ENCODE peak calls at places on chromosomes 16 and 17, in six cellular contexts. Y, O, C, J, Q and M are unnamed samples.

GRCh38 chr17:40563371-40564052 is 1.8 kb downstream of the CCR7 start:
- DNase-seq in Y (no peak), O (no peak), C (no peak), J (peak; percentile 81), Q (no peak), M (no peak)

GRCh38 chr17:956905-957304 is 22.7 kb downstream of the NXN start:
- DNase-seq in Y (no peak), O (no peak), C (no peak), J (no peak), Q (peak; percentile 70), M (no peak)

GRCh38 chr17:68519911-68520310 is 7.7 kb downstream of the PRKAR1A start:
- DNase-seq in Y (no peak), O (no peak), C (peak; percentile 59), J (no peak), Q (no peak), M (no peak)

GRCh38 chr17:64648234-64648633 is 13.9 kb downstream of the SMURF2 start:
- DNase-seq in Y (no peak), O (no peak), C (no peak), J (no peak), Q (no peak), M (no peak)

GRCh38 chr16:85402910-85403692 is 210.0 kb upstream of the GSE1 start:
- DNase-seq in Y (no peak), O (peak; percentile 31), C (peak; percentile 85), J (peak; percentile 82), Q (no peak), M (no peak)

GRCh38 chr17:80596760-80597608 is 52.3 kb downstream of the RPTOR start:
- DNase-seq in Y (no peak), O (no peak), C (no peak), J (peak; percentile 57), Q (no peak), M (no peak)

GRCh38 chr16:21036471-21036870 is 114.2 kb downstream of the DNAH3 start:
- DNase-seq in Y (no peak), O (no peak), C (no peak), J (no peak), Q (no peak), M (no peak)

GRCh38 chr16:23131841-23132576 is 17.2 kb downstream of the USP31 start:
- DNase-seq in Y (no peak), O (no peak), C (peak; percentile 48), J (no peak), Q (no peak), M (no peak)

GRCh38 chr16:89721644-89722391 is 481 bp downstream of the ZNF276 start:
- DNase-seq in Y (peak; percentile 81), O (peak; percentile 34), C (peak; percentile 60), J (peak; percentile 92), Q (peak; percentile 56), M (no peak)

GRCh38 chr17:21042434-21043295 is at the start of gene USP22:
- DNase-seq in Y (peak; percentile 96), O (no peak), C (no peak), J (no peak), Q (no peak), M (no peak)

GRCh38 chr16:58501242-58502131 is 1.5 kb downstream of the NDRG4 start:
- DNase-seq in Y (peak; percentile 59), O (no peak), C (no peak), J (peak; percentile 57), Q (no peak), M (no peak)

GRCh38 chr17:28178800-28179199 is 136.3 kb downstream of the NLK start:
- DNase-seq in Y (no peak), O (no peak), C (no peak), J (no peak), Q (no peak), M (no peak)

GRCh38 chr17:17498606-17499301 is 2.6 kb upstream of the RASD1 start:
- DNase-seq in Y (peak; percentile 49), O (no peak), C (no peak), J (no peak), Q (no peak), M (no peak)

GRCh38 chr17:64091116-64091515 is 38.8 kb downstream of the ERN1 start:
- DNase-seq in Y (no peak), O (no peak), C (peak; percentile 28), J (no peak), Q (no peak), M (no peak)

GRCh38 chr16:26651464-26651863 is 415.3 kb upstream of the C16orf82 start:
- DNase-seq in Y (no peak), O (no peak), C (no peak), J (no peak), Q (no peak), M (no peak)

GRCh38 chr17:30117548-30118155 is 1.0 kb downstream of the NSRP1 start:
- DNase-seq in Y (no peak), O (no peak), C (peak; percentile 17), J (no peak), Q (no peak), M (no peak)

GRCh38 chr16:85924675-85925074 is 25.7 kb downstream of the IRF8 start:
- DNase-seq in Y (no peak), O (no peak), C (peak; percentile 35), J (no peak), Q (no peak), M (no peak)

GRCh38 chr16:70594569-70594968 is 51.8 kb upstream of the IL34 start:
- DNase-seq in Y (no peak), O (no peak), C (no peak), J (peak; percentile 89), Q (no peak), M (no peak)

GRCh38 chr16:30896203-30896889 is at the start of gene CTF1:
- DNase-seq in Y (peak; percentile 65), O (peak; percentile 90), C (peak; percentile 88), J (peak; percentile 92), Q (no peak), M (peak; percentile 57)

GRCh38 chr17:36209575-36209974 is 1.3 kb upstream of the CCL4L2 start:
- DNase-seq in Y (no peak), O (no peak), C (no peak), J (no peak), Q (no peak), M (no peak)

GRCh38 chr16:73031155-73031866 is 16.6 kb downstream of the ZFHX3 start:
- DNase-seq in Y (no peak), O (no peak), C (no peak), J (no peak), Q (no peak), M (no peak)

GRCh38 chr17:49439673-49440571 is 25.2 kb upstream of the PHB1 start:
- DNase-seq in Y (no peak), O (no peak), C (no peak), J (peak; percentile 75), Q (no peak), M (no peak)

GRCh38 chr16:19884611-19885455 is at the start of gene GPRC5B:
- DNase-seq in Y (peak; percentile 68), O (peak; percentile 57), C (peak; percentile 58), J (peak; percentile 90), Q (peak; percentile 46), M (no peak)

GRCh38 chr16:71552698-71553503 is 24.0 kb downstream of the TAT start:
- DNase-seq in Y (no peak), O (no peak), C (no peak), J (no peak), Q (peak; percentile 42), M (no peak)

GRCh38 chr17:7557825-7558543 is 566 bp upstream of the TNFSF13 start:
- DNase-seq in Y (peak; percentile 94), O (peak; percentile 84), C (peak; percentile 94), J (peak; percentile 95), Q (peak; percentile 50), M (peak; percentile 28)

GRCh38 chr17:82370471-82371332 is 863 bp upstream of the UTS2R start:
- DNase-seq in Y (peak; percentile 46), O (no peak), C (peak; percentile 13), J (no peak), Q (no peak), M (no peak)

GRCh38 chr17:38451840-38452529 is 23.7 kb downstream of the ARHGAP23 start:
- DNase-seq in Y (no peak), O (peak; percentile 81), C (peak; percentile 97), J (no peak), Q (no peak), M (peak; percentile 77)

GRCh38 chr16:74448990-74449389 is 27.7 kb upstream of the CLEC18B start:
- DNase-seq in Y (peak; percentile 56), O (peak; percentile 70), C (peak; percentile 97), J (no peak), Q (peak; percentile 73), M (peak; percentile 83)

GRCh38 chr17:1947229-1947742 is 77.8 kb downstream of the RTN4RL1 start:
- DNase-seq in Y (no peak), O (no peak), C (no peak), J (no peak), Q (no peak), M (no peak)

GRCh38 chr17:31260151-31260550 is 36.9 kb downstream of the OMG start:
- DNase-seq in Y (no peak), O (no peak), C (no peak), J (no peak), Q (no peak), M (no peak)

GRCh38 chr16:20023190-20023589 is 50.5 kb downstream of the GPR139 start:
- DNase-seq in Y (no peak), O (no peak), C (peak; percentile 16), J (no peak), Q (peak; percentile 3), M (no peak)

DNA sequence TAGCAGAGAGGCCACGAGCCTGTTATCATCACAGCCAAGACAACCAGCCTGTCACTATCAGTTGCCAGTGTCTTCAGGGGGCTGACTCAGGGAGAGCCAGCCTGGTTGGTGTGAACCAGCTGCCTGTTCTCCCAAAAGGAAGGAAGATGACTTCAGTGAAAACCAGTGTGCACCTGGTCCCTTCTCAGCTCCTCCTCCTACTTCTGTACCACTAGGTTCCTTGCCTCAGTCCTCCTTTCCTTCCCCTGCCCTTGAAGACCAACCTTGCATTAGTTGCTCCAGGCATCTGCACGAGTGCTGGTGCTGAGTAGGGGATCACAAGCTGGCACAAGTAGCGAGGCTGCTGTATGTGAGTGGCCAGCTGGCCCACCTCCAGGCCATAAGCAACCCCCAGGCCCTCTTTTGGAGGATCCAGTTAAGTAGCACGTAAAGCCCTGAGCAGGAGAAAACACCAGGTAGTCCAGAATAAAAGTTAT is 8.5 kb downstream of the TUBG1 start:
- DNase-seq in Y (no peak), O (no peak), C (no peak), J (no peak), Q (no peak), M (no peak)
- H3K4me3 ChIP-seq in Y (no peak overlapping the region), O (no peak overlapping the region), C (no peak overlapping the region), J (no peak overlapping the region), Q (no peak overlapping the region), M (no peak overlapping the region)

GRCh38 chr16:78122774-78123315 is 23.4 kb downstream of the WWOX start:
- DNase-seq in Y (no peak), O (no peak), C (peak; percentile 75), J (no peak), Q (peak; percentile 46), M (peak; percentile 11)
- TF ChIP-seq CTCF in Y (peak; percentile 47), O (peak; percentile 64), C (peak; percentile 29), J (no peak), Q (peak; percentile 68), M (peak; percentile 28)

DNA sequence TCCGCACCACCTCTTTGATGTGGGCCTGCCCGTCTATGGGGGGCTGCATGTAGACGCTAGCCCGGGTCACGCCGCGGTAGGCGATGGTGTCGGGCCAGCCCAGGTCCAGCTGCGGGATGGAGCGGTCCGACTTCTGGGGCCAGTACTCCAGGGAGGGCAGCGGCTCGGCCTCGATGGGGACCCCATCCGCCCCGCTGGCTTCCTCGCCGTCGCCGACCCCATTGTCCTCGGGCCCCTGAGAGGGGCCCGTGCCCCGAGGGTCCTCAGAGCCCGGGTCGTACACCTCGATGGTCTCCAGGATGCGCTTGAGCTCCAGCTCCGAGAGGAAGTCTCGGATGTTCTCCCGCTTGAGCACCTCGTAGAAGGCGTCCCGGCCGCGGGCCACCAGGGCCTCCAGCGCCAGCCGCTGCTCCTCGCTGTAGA is 1.0 kb downstream of the FAM83G start:
- DNase-seq in Y (no peak), O (no peak), C (no peak), J (no peak), Q (no peak), M (no peak)
- H3K4me3 ChIP-seq in Y (peak overlapping the region; percentile 71), O (peak overlapping the region; percentile 50), C (no peak overlapping the region), J (peak overlapping the region; percentile 19), Q (peak overlapping the region; percentile 69), M (peak overlapping the region; percentile 70)

GRCh38 chr17:76612977-76613851 is 27.6 kb upstream of the ST6GALNAC2 start:
- DNase-seq in Y (no peak), O (no peak), C (no peak), J (no peak), Q (peak; percentile 58), M (no peak)
- TF ChIP-seq CTCF in Y (no peak), O (no peak), C (no peak), J (no peak), Q (no peak), M (no peak)